ENCODE peak calls at places on chromosomes 16 and 17, in nine cellular contexts. One of them, this sample, is unnamed.

GRCh38 chr17:36813357-36813756 is 123.9 kb upstream of the LHX1 start:
- DNase-seq in PC-3: no peak
- DNase-seq in IMR-90: no peak
- DNase-seq in OCI-LY7: no peak
- DNase-seq in cardiac muscle cell: no peak
- DNase-seq in spleen: no peak
- DNase-seq in psoas muscle: no peak
- DNase-seq in Peyer's patch: peak; percentile 10
- DNase-seq in uterus: no peak
- DNase-seq in this sample: no peak

GRCh38 chr17:17750881-17751280 is 69.6 kb downstream of the RAI1 start:
- DNase-seq in psoas muscle: no peak
- DNase-seq in uterus: no peak
- DNase-seq in cardiac muscle cell: no peak
- DNase-seq in spleen: peak; percentile 84
- DNase-seq in Peyer's patch: peak; percentile 73
- DNase-seq in PC-3: no peak
- DNase-seq in IMR-90: no peak
- DNase-seq in OCI-LY7: peak; percentile 87
- DNase-seq in this sample: no peak

GRCh38 chr16:86783626-86784266 is 205.4 kb downstream of the FOXL1 start:
- DNase-seq in OCI-LY7: no peak
- DNase-seq in psoas muscle: no peak
- DNase-seq in PC-3: peak; percentile 89
- DNase-seq in cardiac muscle cell: no peak
- DNase-seq in IMR-90: no peak
- DNase-seq in Peyer's patch: no peak
- DNase-seq in spleen: no peak
- DNase-seq in uterus: no peak
- DNase-seq in this sample: no peak

GRCh38 chr16:64751906-64752305 is 370.0 kb downstream of the CDH11 start:
- DNase-seq in spleen: no peak
- DNase-seq in IMR-90: peak; percentile 90
- DNase-seq in cardiac muscle cell: peak; percentile 18
- DNase-seq in Peyer's patch: no peak
- DNase-seq in PC-3: no peak
- DNase-seq in OCI-LY7: no peak
- DNase-seq in uterus: no peak
- DNase-seq in psoas muscle: no peak
- DNase-seq in this sample: peak; percentile 74

GRCh38 chr17:57735707-57736106 is 9.4 kb downstream of the CCDC182 start:
- DNase-seq in OCI-LY7: peak; percentile 64
- DNase-seq in spleen: no peak
- DNase-seq in cardiac muscle cell: no peak
- DNase-seq in uterus: no peak
- DNase-seq in Peyer's patch: no peak
- DNase-seq in PC-3: peak; percentile 51
- DNase-seq in IMR-90: no peak
- DNase-seq in psoas muscle: no peak
- DNase-seq in this sample: no peak

GRCh38 chr17:62179525-62180161 is 114.6 kb upstream of the MED13 start:
- DNase-seq in cardiac muscle cell: peak; percentile 43
- DNase-seq in spleen: no peak
- DNase-seq in psoas muscle: no peak
- DNase-seq in Peyer's patch: peak; percentile 74
- DNase-seq in IMR-90: peak; percentile 50
- DNase-seq in OCI-LY7: no peak
- DNase-seq in uterus: no peak
- DNase-seq in PC-3: peak; percentile 95
- DNase-seq in this sample: peak; percentile 86

GRCh38 chr17:12973496-12974318 is 44.1 kb downstream of the ELAC2 start:
- DNase-seq in spleen: no peak
- DNase-seq in Peyer's patch: no peak
- DNase-seq in cardiac muscle cell: peak; percentile 15
- DNase-seq in PC-3: no peak
- DNase-seq in OCI-LY7: no peak
- DNase-seq in IMR-90: no peak
- DNase-seq in psoas muscle: no peak
- DNase-seq in uterus: peak; percentile 28
- DNase-seq in this sample: no peak

GRCh38 chr16:67907397-67907796 is 14.3 kb downstream of the PSKH1 start:
- DNase-seq in uterus: no peak
- DNase-seq in OCI-LY7: no peak
- DNase-seq in cardiac muscle cell: no peak
- DNase-seq in psoas muscle: no peak
- DNase-seq in Peyer's patch: no peak
- DNase-seq in spleen: no peak
- DNase-seq in IMR-90: no peak
- DNase-seq in PC-3: no peak
- DNase-seq in this sample: no peak

GRCh38 chr16:49280861-49281331 is 742 bp downstream of the CBLN1 start:
- DNase-seq in spleen: no peak
- DNase-seq in cardiac muscle cell: no peak
- DNase-seq in uterus: no peak
- DNase-seq in PC-3: no peak
- DNase-seq in psoas muscle: no peak
- DNase-seq in Peyer's patch: no peak
- DNase-seq in IMR-90: no peak
- DNase-seq in OCI-LY7: no peak
- DNase-seq in this sample: no peak

GRCh38 chr17:64459284-64459747 is 10.4 kb downstream of the MILR1 start:
- DNase-seq in IMR-90: peak; percentile 75
- DNase-seq in Peyer's patch: no peak
- DNase-seq in psoas muscle: no peak
- DNase-seq in cardiac muscle cell: peak; percentile 32
- DNase-seq in PC-3: peak; percentile 88
- DNase-seq in uterus: no peak
- DNase-seq in spleen: no peak
- DNase-seq in OCI-LY7: no peak
- DNase-seq in this sample: peak; percentile 69

GRCh38 chr17:386145-386876 is 33.7 kb upstream of the RPH3AL start:
- DNase-seq in uterus: peak; percentile 74
- DNase-seq in cardiac muscle cell: peak; percentile 48
- DNase-seq in IMR-90: no peak
- DNase-seq in spleen: peak; percentile 97
- DNase-seq in psoas muscle: peak; percentile 90
- DNase-seq in OCI-LY7: peak; percentile 68
- DNase-seq in PC-3: peak; percentile 43
- DNase-seq in Peyer's patch: peak; percentile 89
- DNase-seq in this sample: peak; percentile 46

GRCh38 chr17:19319771-19320505 is 42.6 kb downstream of the B9D1 start:
- DNase-seq in spleen: peak; percentile 69
- DNase-seq in Peyer's patch: no peak
- DNase-seq in cardiac muscle cell: no peak
- DNase-seq in IMR-90: no peak
- DNase-seq in OCI-LY7: no peak
- DNase-seq in PC-3: no peak
- DNase-seq in psoas muscle: no peak
- DNase-seq in uterus: no peak
- DNase-seq in this sample: no peak

GRCh38 chr17:74780443-74781238 is 4.5 kb upstream of the NAT9 start:
- DNase-seq in IMR-90: no peak
- DNase-seq in spleen: no peak
- DNase-seq in uterus: no peak
- DNase-seq in PC-3: peak; percentile 57
- DNase-seq in psoas muscle: no peak
- DNase-seq in cardiac muscle cell: no peak
- DNase-seq in Peyer's patch: peak; percentile 62
- DNase-seq in OCI-LY7: peak; percentile 89
- DNase-seq in this sample: peak; percentile 42

GRCh38 chr17:74776990-74777389 is 845 bp upstream of the NAT9 start:
- DNase-seq in Peyer's patch: no peak
- DNase-seq in cardiac muscle cell: no peak
- DNase-seq in psoas muscle: no peak
- DNase-seq in uterus: no peak
- DNase-seq in IMR-90: no peak
- DNase-seq in OCI-LY7: no peak
- DNase-seq in PC-3: no peak
- DNase-seq in spleen: no peak
- DNase-seq in this sample: no peak

GRCh38 chr17:74777884-74778490 is 1.8 kb upstream of the NAT9 start:
- DNase-seq in spleen: no peak
- DNase-seq in cardiac muscle cell: peak; percentile 22
- DNase-seq in Peyer's patch: no peak
- DNase-seq in IMR-90: no peak
- DNase-seq in PC-3: no peak
- DNase-seq in OCI-LY7: no peak
- DNase-seq in psoas muscle: no peak
- DNase-seq in uterus: no peak
- DNase-seq in this sample: peak; percentile 21

GRCh38 chr17:74779948-74780400 is 3.8 kb upstream of the NAT9 start:
- DNase-seq in spleen: peak; percentile 92
- DNase-seq in IMR-90: no peak
- DNase-seq in cardiac muscle cell: no peak
- DNase-seq in psoas muscle: peak; percentile 73
- DNase-seq in Peyer's patch: peak; percentile 90
- DNase-seq in OCI-LY7: peak; percentile 42
- DNase-seq in PC-3: no peak
- DNase-seq in uterus: no peak
- DNase-seq in this sample: no peak

GRCh38 chr17:74778960-74779359 is 2.8 kb upstream of the NAT9 start:
- DNase-seq in IMR-90: peak; percentile 72
- DNase-seq in OCI-LY7: no peak
- DNase-seq in psoas muscle: no peak
- DNase-seq in uterus: no peak
- DNase-seq in spleen: no peak
- DNase-seq in Peyer's patch: no peak
- DNase-seq in PC-3: no peak
- DNase-seq in cardiac muscle cell: peak; percentile 82
- DNase-seq in this sample: peak; percentile 77
- H3K36me3 ChIP-seq in IMR-90: peaks cover 9% of the 10 kb centered on the region
- H3K36me3 ChIP-seq in OCI-LY7: peaks cover 1% of the 10 kb centered on the region
- H3K36me3 ChIP-seq in psoas muscle: no peaks in the 10 kb centered on the region
- H3K36me3 ChIP-seq in uterus: no peaks in the 10 kb centered on the region
- H3K36me3 ChIP-seq in spleen: no peaks in the 10 kb centered on the region
- H3K36me3 ChIP-seq in Peyer's patch: no peaks in the 10 kb centered on the region
- H3K36me3 ChIP-seq in PC-3: peaks cover 2% of the 10 kb centered on the region
- H3K36me3 ChIP-seq in cardiac muscle cell: no peaks in the 10 kb centered on the region
- H3K36me3 ChIP-seq in this sample: peaks cover 22% of the 10 kb centered on the region

GRCh38 chr17:42989726-42990652 is 8.2 kb upstream of the RPL27 start:
- DNase-seq in IMR-90: peak; percentile 26
- DNase-seq in Peyer's patch: no peak
- DNase-seq in OCI-LY7: no peak
- DNase-seq in psoas muscle: no peak
- DNase-seq in PC-3: peak; percentile 90
- DNase-seq in uterus: no peak
- DNase-seq in cardiac muscle cell: no peak
- DNase-seq in spleen: no peak
- DNase-seq in this sample: no peak

GRCh38 chr17:42989146-42989545 is 8.8 kb downstream of the RUNDC1 start:
- DNase-seq in cardiac muscle cell: no peak
- DNase-seq in OCI-LY7: no peak
- DNase-seq in uterus: no peak
- DNase-seq in IMR-90: no peak
- DNase-seq in Peyer's patch: no peak
- DNase-seq in spleen: no peak
- DNase-seq in PC-3: peak; percentile 35
- DNase-seq in psoas muscle: no peak
- DNase-seq in this sample: no peak

GRCh38 chr17:42992872-42993271 is 5.3 kb upstream of the RPL27 start:
- DNase-seq in OCI-LY7: no peak
- DNase-seq in spleen: no peak
- DNase-seq in Peyer's patch: no peak
- DNase-seq in psoas muscle: no peak
- DNase-seq in cardiac muscle cell: no peak
- DNase-seq in PC-3: no peak
- DNase-seq in uterus: no peak
- DNase-seq in IMR-90: no peak
- DNase-seq in this sample: peak; percentile 50

GRCh38 chr17:42991471-42991870 is 6.7 kb upstream of the RPL27 start:
- DNase-seq in IMR-90: no peak
- DNase-seq in OCI-LY7: no peak
- DNase-seq in spleen: no peak
- DNase-seq in uterus: no peak
- DNase-seq in Peyer's patch: no peak
- DNase-seq in cardiac muscle cell: no peak
- DNase-seq in psoas muscle: no peak
- DNase-seq in PC-3: no peak
- DNase-seq in this sample: no peak
- H3K36me3 ChIP-seq in IMR-90: peaks cover 36% of the 10 kb centered on the region
- H3K36me3 ChIP-seq in OCI-LY7: peaks cover 85% of the 10 kb centered on the region
- H3K36me3 ChIP-seq in spleen: peaks cover 74% of the 10 kb centered on the region
- H3K36me3 ChIP-seq in uterus: no peaks in the 10 kb centered on the region
- H3K36me3 ChIP-seq in Peyer's patch: peaks cover 71% of the 10 kb centered on the region
- H3K36me3 ChIP-seq in cardiac muscle cell: peaks cover 51% of the 10 kb centered on the region
- H3K36me3 ChIP-seq in psoas muscle: peaks cover 14% of the 10 kb centered on the region
- H3K36me3 ChIP-seq in PC-3: peaks cover 42% of the 10 kb centered on the region
- H3K36me3 ChIP-seq in this sample: peaks cover 74% of the 10 kb centered on the region

GRCh38 chr17:47324224-47325020 is 667 bp downstream of the EFCAB13 start:
- DNase-seq in spleen: peak; percentile 84
- DNase-seq in OCI-LY7: peak; percentile 70
- DNase-seq in uterus: peak; percentile 55
- DNase-seq in IMR-90: peak; percentile 48
- DNase-seq in cardiac muscle cell: peak; percentile 46
- DNase-seq in Peyer's patch: peak; percentile 81
- DNase-seq in psoas muscle: peak; percentile 77
- DNase-seq in PC-3: peak; percentile 49
- DNase-seq in this sample: peak; percentile 78
- H3K36me3 ChIP-seq in spleen: no peaks in the 10 kb centered on the region
- H3K36me3 ChIP-seq in OCI-LY7: no peaks in the 10 kb centered on the region
- H3K36me3 ChIP-seq in uterus: no peaks in the 10 kb centered on the region
- H3K36me3 ChIP-seq in IMR-90: no peaks in the 10 kb centered on the region
- H3K36me3 ChIP-seq in cardiac muscle cell: no peaks in the 10 kb centered on the region
- H3K36me3 ChIP-seq in Peyer's patch: no peaks in the 10 kb centered on the region
- H3K36me3 ChIP-seq in psoas muscle: no peaks in the 10 kb centered on the region
- H3K36me3 ChIP-seq in PC-3: no peaks in the 10 kb centered on the region
- H3K36me3 ChIP-seq in this sample: peaks cover 12% of the 10 kb centered on the region

GRCh38 chr16:50671644-50672260 is 9.4 kb downstream of the SNX20 start:
- DNase-seq in uterus: no peak
- DNase-seq in IMR-90: peak; percentile 16
- DNase-seq in cardiac muscle cell: peak; percentile 41
- DNase-seq in PC-3: peak; percentile 48
- DNase-seq in OCI-LY7: peak; percentile 50
- DNase-seq in psoas muscle: no peak
- DNase-seq in Peyer's patch: no peak
- DNase-seq in spleen: peak; percentile 25
- DNase-seq in this sample: peak; percentile 13

GRCh38 chr16:50667497-50668367 is 13.4 kb downstream of the SNX20 start:
- DNase-seq in PC-3: no peak
- DNase-seq in IMR-90: no peak
- DNase-seq in cardiac muscle cell: no peak
- DNase-seq in spleen: peak; percentile 72
- DNase-seq in Peyer's patch: no peak
- DNase-seq in uterus: no peak
- DNase-seq in psoas muscle: no peak
- DNase-seq in OCI-LY7: no peak
- DNase-seq in this sample: no peak

GRCh38 chr16:50669741-50670140 is 11.4 kb downstream of the SNX20 start:
- DNase-seq in PC-3: no peak
- DNase-seq in uterus: no peak
- DNase-seq in spleen: peak; percentile 39
- DNase-seq in psoas muscle: no peak
- DNase-seq in OCI-LY7: no peak
- DNase-seq in Peyer's patch: no peak
- DNase-seq in IMR-90: no peak
- DNase-seq in cardiac muscle cell: no peak
- DNase-seq in this sample: no peak

GRCh38 chr16:50668368-50669008 is 12.6 kb downstream of the SNX20 start:
- DNase-seq in IMR-90: no peak
- DNase-seq in Peyer's patch: no peak
- DNase-seq in PC-3: peak; percentile 11
- DNase-seq in cardiac muscle cell: no peak
- DNase-seq in psoas muscle: no peak
- DNase-seq in uterus: no peak
- DNase-seq in OCI-LY7: no peak
- DNase-seq in spleen: peak; percentile 58
- DNase-seq in this sample: no peak

GRCh38 chr16:50670476-50670875 is 10.6 kb downstream of the SNX20 start:
- DNase-seq in spleen: peak; percentile 56
- DNase-seq in IMR-90: no peak
- DNase-seq in PC-3: no peak
- DNase-seq in OCI-LY7: no peak
- DNase-seq in Peyer's patch: no peak
- DNase-seq in cardiac muscle cell: no peak
- DNase-seq in uterus: no peak
- DNase-seq in psoas muscle: no peak
- DNase-seq in this sample: no peak
- H3K36me3 ChIP-seq in spleen: peaks cover 35% of the 10 kb centered on the region
- H3K36me3 ChIP-seq in IMR-90: no peaks in the 10 kb centered on the region
- H3K36me3 ChIP-seq in PC-3: no peaks in the 10 kb centered on the region
- H3K36me3 ChIP-seq in OCI-LY7: no peaks in the 10 kb centered on the region
- H3K36me3 ChIP-seq in Peyer's patch: peaks cover 12% of the 10 kb centered on the region
- H3K36me3 ChIP-seq in cardiac muscle cell: no peaks in the 10 kb centered on the region
- H3K36me3 ChIP-seq in uterus: no peaks in the 10 kb centered on the region
- H3K36me3 ChIP-seq in psoas muscle: no peaks in the 10 kb centered on the region
- H3K36me3 ChIP-seq in this sample: no peaks in the 10 kb centered on the region

This sample was measured in mesenchymal stem cell.